ENCODE peak calls at places on chromosomes 5 and 9, in six cellular contexts. H is Peyer's patch, K is astrocyte, D is ovary, Q is endothelial cell, Y is pancreas. E is an unnamed sample.

GRCh38 chr5:132110930-132111329 is 37.3 kb downstream of the CSF2 start:
- DNase-seq in H (no peak), K (peak; percentile 91), D (no peak), Q (no peak), Y (no peak), E (no peak)

GRCh38 chr9:132943677-132944293 is 631 bp downstream of the TSC1 start:
- DNase-seq in H (no peak), K (no peak), D (no peak), Q (no peak), Y (no peak), E (peak; percentile 16)

GRCh38 chr9:136975624-136976023 is 1.7 kb upstream of the PTGDS start:
- DNase-seq in H (peak; percentile 35), K (no peak), D (no peak), Q (peak; percentile 55), Y (no peak), E (no peak)

GRCh38 chr5:67549947-67550346 is 353.3 kb upstream of the CD180 start:
- DNase-seq in H (no peak), K (no peak), D (no peak), Q (no peak), Y (no peak), E (no peak)

GRCh38 chr5:45507174-45507573 is 189.0 kb downstream of the HCN1 start:
- DNase-seq in H (no peak), K (no peak), D (no peak), Q (peak; percentile 8), Y (peak; percentile 18), E (no peak)

GRCh38 chr9:88085481-88085880 is 52.8 kb downstream of the SPATA31C2 start:
- DNase-seq in H (no peak), K (peak; percentile 6), D (no peak), Q (no peak), Y (no peak), E (no peak)

GRCh38 chr5:180201051-180201987 is 7.7 kb downstream of the RASGEF1C start:
- DNase-seq in H (no peak), K (no peak), D (no peak), Q (peak; percentile 66), Y (no peak), E (no peak)

GRCh38 chr5:1555011-1555807 is 31.4 kb upstream of the LPCAT1 start:
- DNase-seq in H (no peak), K (peak; percentile 62), D (no peak), Q (no peak), Y (peak; percentile 53), E (no peak)

GRCh38 chr9:81608289-81608657 is 81.1 kb downstream of the TLE1 start:
- DNase-seq in H (no peak), K (no peak), D (no peak), Q (no peak), Y (no peak), E (no peak)

GRCh38 chr5:59204114-59204897 is 621.4 kb downstream of the RAB3C start:
- DNase-seq in H (no peak), K (no peak), D (no peak), Q (no peak), Y (no peak), E (no peak)

GRCh38 chr5:9046756-9047481 is 499.0 kb downstream of the SEMA5A start:
- DNase-seq in H (no peak), K (peak; percentile 95), D (no peak), Q (no peak), Y (no peak), E (no peak)

GRCh38 chr5:121257621-121258020 is 594.1 kb upstream of the FTMT start:
- DNase-seq in H (no peak), K (no peak), D (no peak), Q (no peak), Y (no peak), E (no peak)

GRCh38 chr9:78074385-78075291 is 43.0 kb upstream of the GNAQ start:
- DNase-seq in H (no peak), K (peak; percentile 14), D (no peak), Q (no peak), Y (no peak), E (no peak)

GRCh38 chr5:159982421-159983173 is 26.3 kb upstream of the TTC1 start:
- DNase-seq in H (no peak), K (no peak), D (no peak), Q (no peak), Y (no peak), E (no peak)

GRCh38 chr9:106981396-106982287 is 118.7 kb downstream of the ZNF462 start:
- DNase-seq in H (no peak), K (no peak), D (no peak), Q (no peak), Y (no peak), E (peak; percentile 7)

GRCh38 chr9:37753489-37754190 is at the start of gene TRMT10B:
- DNase-seq in H (peak; percentile 64), K (peak; percentile 63), D (peak; percentile 78), Q (peak; percentile 63), Y (peak; percentile 66), E (peak; percentile 92)

GRCh38 chr9:119368681-119369581 is at the start of gene BRINP1:
- DNase-seq in H (no peak), K (peak; percentile 50), D (no peak), Q (peak; percentile 56), Y (no peak), E (no peak)

GRCh38 chr5:175863316-175863715 is 8.1 kb upstream of the CPLX2 start:
- DNase-seq in H (no peak), K (no peak), D (no peak), Q (no peak), Y (no peak), E (no peak)

GRCh38 chr9:134598884-134599245 is 42.7 kb upstream of the COL5A1 start:
- DNase-seq in H (no peak), K (no peak), D (no peak), Q (no peak), Y (no peak), E (no peak)

GRCh38 chr5:180198208-180198607 is 10.8 kb downstream of the RASGEF1C start:
- DNase-seq in H (no peak), K (no peak), D (no peak), Q (no peak), Y (no peak), E (no peak)

GRCh38 chr5:53936481-53937352 is 373.7 kb downstream of the ARL15 start:
- DNase-seq in H (no peak), K (no peak), D (no peak), Q (no peak), Y (no peak), E (no peak)

GRCh38 chr9:19754921-19755320 is 33.9 kb downstream of the SLC24A2 start:
- DNase-seq in H (no peak), K (no peak), D (no peak), Q (no peak), Y (no peak), E (no peak)

GRCh38 chr5:3684118-3684517 is 88.5 kb downstream of the IRX1 start:
- DNase-seq in H (no peak), K (no peak), D (no peak), Q (no peak), Y (no peak), E (no peak)

GRCh38 chr9:114174876-114175771 is 19.8 kb downstream of the COL27A1 start:
- DNase-seq in H (no peak), K (peak; percentile 79), D (peak; percentile 53), Q (no peak), Y (peak; percentile 57), E (no peak)

GRCh38 chr9:96031366-96031824 is 155.9 kb downstream of the ERCC6L2 start:
- DNase-seq in H (no peak), K (no peak), D (no peak), Q (no peak), Y (peak; percentile 82), E (no peak)

GRCh38 chr5:43115968-43116367 is 4.7 kb upstream of the ZNF131 start:
- DNase-seq in H (no peak), K (no peak), D (no peak), Q (no peak), Y (no peak), E (no peak)

DNA sequence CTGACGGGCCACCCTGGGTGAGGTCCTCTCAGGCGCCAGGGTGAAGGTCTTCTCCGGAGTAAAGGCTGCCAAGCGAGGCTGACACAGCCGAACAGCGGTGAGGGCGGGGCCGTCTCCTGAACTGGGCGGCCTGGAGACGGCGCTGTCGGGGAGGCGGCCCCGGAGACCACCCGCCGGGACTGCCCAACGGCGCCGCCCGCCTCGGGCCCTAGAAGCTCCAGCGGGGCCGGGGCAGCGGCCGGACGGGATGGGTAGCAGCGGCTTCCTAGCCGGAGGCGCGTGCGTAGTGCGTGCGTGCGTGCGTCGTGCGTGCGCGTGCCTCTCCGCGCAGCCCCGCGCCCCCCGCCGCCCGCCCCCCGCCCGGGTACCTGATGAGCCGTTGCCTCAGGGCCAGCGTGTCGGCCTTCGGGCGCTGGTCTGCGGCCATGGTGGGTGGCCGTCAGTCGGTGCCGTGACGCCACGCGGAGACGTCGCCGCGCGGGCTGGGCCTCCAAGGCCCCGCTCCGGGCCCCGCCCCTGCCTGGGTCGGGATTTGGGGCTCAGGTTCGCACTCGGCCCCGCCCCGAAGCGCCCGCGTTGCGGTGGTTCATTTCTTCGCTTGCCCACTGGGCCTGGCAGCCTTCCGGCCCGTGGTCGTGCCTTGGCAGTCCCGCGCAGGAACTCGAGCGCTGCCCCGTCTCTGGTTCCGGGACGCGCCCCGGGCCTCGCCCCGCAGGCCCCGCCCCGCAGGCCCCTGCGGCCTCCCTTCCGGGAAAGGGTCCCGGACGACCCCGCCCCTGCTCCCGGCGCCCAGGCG is at the start of gene PHYKPL:
- DNase-seq in H (peak; percentile 67), K (peak; percentile 51), D (peak; percentile 83), Q (peak; percentile 60), Y (peak; percentile 60), E (peak; percentile 85)
- TF ChIP-seq CTCF in H (no peak), K (no peak), D (no peak), Q (no peak), Y (no peak), E (no peak)

GRCh38 chr9:115921301-115921700 is 232.3 kb upstream of the PAPPA start:
- DNase-seq in H (no peak), K (peak; percentile 68), D (no peak), Q (no peak), Y (no peak), E (no peak)
- TF ChIP-seq CTCF in H (no peak), K (no peak), D (no peak), Q (no peak), Y (no peak), E (no peak)

DNA sequence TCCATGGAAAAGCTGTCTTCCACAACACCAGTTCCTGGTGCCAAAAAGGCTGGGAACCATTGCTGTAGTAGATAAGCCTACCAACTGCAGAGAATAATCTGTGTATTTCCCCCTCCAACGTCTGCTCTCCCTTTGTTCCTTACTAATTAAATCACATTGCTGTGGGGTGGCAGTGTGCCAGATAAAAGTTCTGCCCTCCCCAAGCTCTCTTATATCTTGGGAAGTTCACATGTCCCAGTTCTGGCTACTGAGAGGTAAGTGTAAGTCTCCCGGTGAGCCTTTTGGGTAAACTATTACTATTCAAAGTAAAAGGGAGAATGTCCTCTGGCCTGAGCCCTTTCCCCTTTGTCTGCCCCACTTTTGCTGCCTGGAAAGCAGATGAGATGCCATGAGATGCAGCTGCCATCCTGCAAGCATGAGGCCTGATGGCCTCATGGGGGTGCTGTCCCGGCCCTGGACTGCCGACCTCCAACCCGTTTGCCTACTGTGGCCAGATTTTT is 14.7 kb downstream of the ENC1 start:
- DNase-seq in H (no peak), K (peak; percentile 92), D (no peak), Q (peak; percentile 14), Y (no peak), E (no peak)
- TF ChIP-seq CTCF in H (no peak), K (peak; percentile 26), D (no peak), Q (peak; percentile 60), Y (no peak), E (no peak)

DNA sequence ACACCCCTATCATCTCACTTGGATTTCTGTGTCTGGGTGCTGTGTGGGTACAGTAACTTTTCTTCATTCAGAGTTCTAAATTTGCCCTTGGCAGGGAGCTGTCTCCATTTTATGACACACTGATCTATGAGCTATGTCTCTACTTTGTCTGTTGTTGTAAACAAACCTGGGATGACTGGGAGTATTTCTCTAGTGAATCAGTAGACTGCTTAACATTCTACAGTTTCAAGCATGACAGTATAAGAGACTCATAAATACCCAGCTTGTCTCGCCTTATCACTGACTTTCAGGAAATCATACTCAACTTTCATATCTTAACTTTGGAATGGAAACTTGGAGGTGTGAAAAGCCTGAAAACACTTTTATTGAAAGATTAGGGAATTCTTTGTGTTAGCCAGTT is 212.1 kb upstream of the NUDT12 start:
- DNase-seq in H (no peak), K (peak; percentile 61), D (no peak), Q (no peak), Y (no peak), E (no peak)
- TF ChIP-seq CTCF in H (no peak), K (no peak), D (no peak), Q (no peak), Y (no peak), E (no peak)

E was measured in GM20000.